ENCODE peak calls at places on chromosomes 12 and 14, in six cellular contexts. S is hepatocyte, N is MM.1S, Y is HCT116, H is GM23338, R is Karpas-422. J is an unnamed sample.
A peak's percentile ranks its signal among the peaks of the same experiment; 100 is the strongest.

GRCh38 chr12:46303039-46303666 is 34.3 kb upstream of the SLC38A1 start:
- DNase-seq in S (peak; percentile 53), N (peak; percentile 36), Y (peak; percentile 18), H (peak; percentile 81), R (peak; percentile 80), J (no peak)

GRCh38 chr12:106276032-106276728 is 26.4 kb upstream of the TCP11L2 start:
- DNase-seq in S (no peak), N (peak; percentile 16), Y (no peak), H (no peak), R (no peak), J (no peak)

GRCh38 chr12:47903151-47903611 is 1.6 kb downstream of the VDR start:
- DNase-seq in S (peak; percentile 44), N (peak; percentile 56), Y (no peak), H (no peak), R (no peak), J (peak; percentile 21)

GRCh38 chr12:7162691-7163114 is 26.8 kb upstream of the PEX5 start:
- DNase-seq in S (peak; percentile 76), N (no peak), Y (peak; percentile 76), H (peak; percentile 92), R (no peak), J (peak; percentile 69)

GRCh38 chr12:10140001-10140400 is 10.0 kb upstream of the CLEC7A start:
- DNase-seq in S (peak; percentile 59), N (peak; percentile 86), Y (peak; percentile 44), H (peak; percentile 69), R (peak; percentile 69), J (peak; percentile 56)

GRCh38 chr14:50035214-50035613 is 81.2 kb downstream of the VCPKMT start:
- DNase-seq in S (no peak), N (no peak), Y (no peak), H (no peak), R (no peak), J (peak; percentile 76)

GRCh38 chr12:13362260-13362841 is 165.8 kb downstream of the EMP1 start:
- DNase-seq in S (peak; percentile 85), N (peak; percentile 67), Y (peak; percentile 77), H (peak; percentile 89), R (peak; percentile 88), J (no peak)

GRCh38 chr12:21294176-21294575 is 40.5 kb downstream of the SLCO1A2 start:
- DNase-seq in S (no peak), N (no peak), Y (no peak), H (no peak), R (no peak), J (no peak)

GRCh38 chr12:96078281-96078761 is 42.9 kb upstream of the LTA4H start:
- DNase-seq in S (no peak), N (no peak), Y (no peak), H (no peak), R (no peak), J (no peak)

GRCh38 chr12:103680591-103681065 is 93.6 kb downstream of the STAB2 start:
- DNase-seq in S (no peak), N (no peak), Y (no peak), H (no peak), R (no peak), J (no peak)

GRCh38 chr12:131540138-131540623 is 170.7 kb upstream of the SFSWAP start:
- DNase-seq in S (no peak), N (no peak), Y (no peak), H (no peak), R (no peak), J (no peak)

GRCh38 chr12:45343269-45344051 is 127.6 kb downstream of the ANO6 start:
- DNase-seq in S (peak; percentile 24), N (no peak), Y (no peak), H (no peak), R (no peak), J (peak; percentile 17)

GRCh38 chr12:89492883-89493282 is 31.7 kb downstream of the GALNT4 start:
- DNase-seq in S (peak; percentile 41), N (no peak), Y (no peak), H (no peak), R (no peak), J (no peak)

GRCh38 chr14:77275041-77275854 is 4.2 kb upstream of the NGB start:
- DNase-seq in S (no peak), N (no peak), Y (no peak), H (peak; percentile 52), R (no peak), J (no peak)

GRCh38 chr12:117125275-117125613 is 26.0 kb upstream of the TESC start:
- DNase-seq in S (peak; percentile 65), N (no peak), Y (no peak), H (no peak), R (no peak), J (no peak)

GRCh38 chr12:121062391-121063045 is 23.5 kb upstream of the OASL start:
- DNase-seq in S (no peak), N (no peak), Y (no peak), H (no peak), R (no peak), J (no peak)

GRCh38 chr12:108560321-108560721 is 652 bp downstream of the SART3 start:
- DNase-seq in S (peak; percentile 41), N (no peak), Y (no peak), H (no peak), R (no peak), J (no peak)

GRCh38 chr12:10395390-10395998 is 5.7 kb upstream of the KLRK1 start:
- DNase-seq in S (peak; percentile 59), N (no peak), Y (no peak), H (peak; percentile 13), R (no peak), J (peak; percentile 78)

GRCh38 chr12:96487214-96487613 is 2.2 kb upstream of the CFAP54 start:
- DNase-seq in S (no peak), N (no peak), Y (no peak), H (no peak), R (no peak), J (peak; percentile 92)

GRCh38 chr12:632102-632696 is 31.0 kb downstream of the NINJ2 start:
- DNase-seq in S (peak; percentile 55), N (no peak), Y (no peak), H (peak; percentile 76), R (no peak), J (peak; percentile 95)

GRCh38 chr14:59305836-59306555 is 117.5 kb downstream of the DAAM1 start:
- DNase-seq in S (no peak), N (no peak), Y (no peak), H (no peak), R (no peak), J (peak; percentile 69)

GRCh38 chr14:77355811-77356210 is 21.1 kb downstream of the TMED8 start:
- DNase-seq in S (no peak), N (no peak), Y (no peak), H (no peak), R (no peak), J (no peak)

GRCh38 chr14:105473677-105474477 is 744 bp upstream of the CRIP2 start:
- DNase-seq in S (peak; percentile 94), N (no peak), Y (peak; percentile 66), H (peak; percentile 96), R (peak; percentile 91), J (peak; percentile 90)

GRCh38 chr14:104742586-104743455 is 10.1 kb upstream of the SIVA1 start:
- DNase-seq in S (no peak), N (no peak), Y (no peak), H (no peak), R (no peak), J (no peak)

GRCh38 chr12:88375960-88376305 is 204.3 kb downstream of the KITLG start:
- DNase-seq in S (no peak), N (no peak), Y (no peak), H (no peak), R (no peak), J (no peak)

DNA sequence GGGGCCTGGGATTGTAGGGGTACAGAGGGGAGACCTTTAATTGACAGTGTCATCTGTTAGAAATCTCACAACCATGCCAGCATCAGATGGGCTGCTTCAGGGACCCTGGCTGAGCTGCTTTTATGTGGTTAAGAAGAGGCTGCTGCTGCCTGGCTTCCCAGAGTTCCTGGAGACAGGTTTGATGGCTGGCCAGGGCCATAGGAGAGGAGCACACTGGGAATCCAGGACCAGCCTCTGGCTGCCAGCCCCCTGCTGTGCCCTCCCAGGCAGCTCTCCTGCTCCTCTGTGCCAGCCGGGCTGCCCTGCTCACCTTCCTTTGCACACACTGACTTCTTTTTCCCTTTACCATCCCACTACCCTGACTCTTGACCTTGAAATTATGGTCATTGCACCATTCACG is 507 bp upstream of the KRT73 start:
- DNase-seq in S (no peak), N (no peak), Y (no peak), H (no peak), R (no peak), J (no peak)
- H3K27me3 ChIP-seq in S (peaks cover 6% of the 10 kb centered on the region), N (peaks cover 44% of the 10 kb centered on the region), Y (no peaks in the 10 kb centered on the region), H (no peaks in the 10 kb centered on the region), R (peaks cover 4% of the 10 kb centered on the region), J (no peaks in the 10 kb centered on the region)

GRCh38 chr12:67909681-67910080 is 79.6 kb upstream of the IFNG-AS1 start:
- DNase-seq in S (no peak), N (no peak), Y (no peak), H (no peak), R (no peak), J (no peak)
- H3K9me2 ChIP-seq in S (no peaks in the 10 kb centered on the region), N (no peaks in the 10 kb centered on the region), Y (no peaks in the 10 kb centered on the region), H (no peaks in the 10 kb centered on the region), R (no peaks in the 10 kb centered on the region), J (no peaks in the 10 kb centered on the region)

GRCh38 chr12:49341777-49342065 is 4.7 kb upstream of the C1QL4 start:
- DNase-seq in S (no peak), N (no peak), Y (no peak), H (no peak), R (no peak), J (no peak)
- H2AFZ ChIP-seq in S (no peak overlapping the region), N (no peak overlapping the region), Y (peak overlapping the region; percentile 94), H (peak overlapping the region; percentile 82), R (no peak overlapping the region), J (no peak overlapping the region)

GRCh38 chr12:4267904-4268548 is 5.5 kb upstream of the CCND2 start:
- DNase-seq in S (no peak), N (no peak), Y (no peak), H (no peak), R (no peak), J (no peak)
- H3K27me3 ChIP-seq in S (peaks cover 29% of the 10 kb centered on the region), N (peaks cover 45% of the 10 kb centered on the region), Y (peaks cover 84% of the 10 kb centered on the region), H (peaks cover 33% of the 10 kb centered on the region), R (peaks cover 6% of the 10 kb centered on the region), J (peaks cover 84% of the 10 kb centered on the region)

GRCh38 chr14:99790201-99790977 is 2.8 kb upstream of the EML1 start:
- DNase-seq in S (no peak), N (no peak), Y (no peak), H (no peak), R (no peak), J (no peak)
- H3K9me2 ChIP-seq in S (no peaks in the 10 kb centered on the region), N (no peaks in the 10 kb centered on the region), Y (no peaks in the 10 kb centered on the region), H (no peaks in the 10 kb centered on the region), R (no peaks in the 10 kb centered on the region), J (no peaks in the 10 kb centered on the region)

J was measured in PC-9.